ENCODE peak calls at places on chromosome 15, in six cellular contexts. One of them, this sample, is unnamed.

GRCh38 chr15:28128036-28128435 is 28.9 kb upstream of the OCA2 start:
- DNase-seq in GM23338: no peak
- DNase-seq in GM12864: no peak
- DNase-seq in mammary epithelial cell: no peak
- DNase-seq in AG04450: no peak
- DNase-seq in fibroblast of lung: no peak
- DNase-seq in this sample: no peak

GRCh38 chr15:32717290-32718081 is at the start of gene GREM1:
- DNase-seq in GM23338: peak; percentile 79
- DNase-seq in GM12864: no peak
- DNase-seq in mammary epithelial cell: no peak
- DNase-seq in AG04450: no peak
- DNase-seq in fibroblast of lung: peak; percentile 69
- DNase-seq in this sample: peak; percentile 58

GRCh38 chr15:89926158-89926557 is 13.4 kb upstream of the ARPIN start:
- DNase-seq in GM23338: no peak
- DNase-seq in GM12864: no peak
- DNase-seq in mammary epithelial cell: no peak
- DNase-seq in AG04450: no peak
- DNase-seq in fibroblast of lung: peak; percentile 5
- DNase-seq in this sample: peak; percentile 6

GRCh38 chr15:33242669-33243191 is 48.2 kb upstream of the FMN1 start:
- DNase-seq in GM23338: peak; percentile 75
- DNase-seq in GM12864: no peak
- DNase-seq in mammary epithelial cell: peak; percentile 86
- DNase-seq in AG04450: no peak
- DNase-seq in fibroblast of lung: peak; percentile 57
- DNase-seq in this sample: peak; percentile 43

GRCh38 chr15:80777137-80777536 is 2.0 kb upstream of the CEMIP start:
- DNase-seq in GM23338: no peak
- DNase-seq in GM12864: no peak
- DNase-seq in mammary epithelial cell: peak; percentile 92
- DNase-seq in AG04450: peak; percentile 36
- DNase-seq in fibroblast of lung: peak; percentile 79
- DNase-seq in this sample: peak; percentile 96

GRCh38 chr15:73924258-73924921 is 1.9 kb upstream of the LOXL1 start:
- DNase-seq in GM23338: no peak
- DNase-seq in GM12864: no peak
- DNase-seq in mammary epithelial cell: peak; percentile 64
- DNase-seq in AG04450: peak; percentile 73
- DNase-seq in fibroblast of lung: peak; percentile 87
- DNase-seq in this sample: peak; percentile 91

GRCh38 chr15:87874896-87875661 is 381.5 kb downstream of the NTRK3 start:
- DNase-seq in GM23338: peak; percentile 21
- DNase-seq in GM12864: no peak
- DNase-seq in mammary epithelial cell: no peak
- DNase-seq in AG04450: peak; percentile 26
- DNase-seq in fibroblast of lung: peak; percentile 81
- DNase-seq in this sample: peak; percentile 50

GRCh38 chr15:96346409-96346808 is 15.9 kb downstream of the NR2F2 start:
- DNase-seq in GM23338: no peak
- DNase-seq in GM12864: no peak
- DNase-seq in mammary epithelial cell: no peak
- DNase-seq in AG04450: no peak
- DNase-seq in fibroblast of lung: no peak
- DNase-seq in this sample: peak; percentile 44

GRCh38 chr15:31758126-31758525 is 272.2 kb upstream of the CHRNA7 start:
- DNase-seq in GM23338: no peak
- DNase-seq in GM12864: peak; percentile 10
- DNase-seq in mammary epithelial cell: no peak
- DNase-seq in AG04450: no peak
- DNase-seq in fibroblast of lung: no peak
- DNase-seq in this sample: peak; percentile 81

GRCh38 chr15:77702211-77702957 is 69.7 kb upstream of the LINGO1 start:
- DNase-seq in GM23338: peak; percentile 93
- DNase-seq in GM12864: no peak
- DNase-seq in mammary epithelial cell: peak; percentile 21
- DNase-seq in AG04450: no peak
- DNase-seq in fibroblast of lung: peak; percentile 28
- DNase-seq in this sample: peak; percentile 35

GRCh38 chr15:40354408-40355171 is 3.4 kb upstream of the DISP2 start:
- DNase-seq in GM23338: peak; percentile 83
- DNase-seq in GM12864: no peak
- DNase-seq in mammary epithelial cell: no peak
- DNase-seq in AG04450: no peak
- DNase-seq in fibroblast of lung: peak; percentile 44
- DNase-seq in this sample: no peak

GRCh38 chr15:72117448-72117697 is 577 bp downstream of the MYO9A start:
- DNase-seq in GM23338: peak; percentile 88
- DNase-seq in GM12864: no peak
- DNase-seq in mammary epithelial cell: peak; percentile 84
- DNase-seq in AG04450: peak; percentile 43
- DNase-seq in fibroblast of lung: peak; percentile 82
- DNase-seq in this sample: peak; percentile 84

GRCh38 chr15:40040293-40040635 is 1.3 kb upstream of the SRP14 start:
- DNase-seq in GM23338: no peak
- DNase-seq in GM12864: no peak
- DNase-seq in mammary epithelial cell: no peak
- DNase-seq in AG04450: no peak
- DNase-seq in fibroblast of lung: no peak
- DNase-seq in this sample: no peak

GRCh38 chr15:60912984-60913697 is 316.0 kb downstream of the RORA start:
- DNase-seq in GM23338: no peak
- DNase-seq in GM12864: no peak
- DNase-seq in mammary epithelial cell: peak; percentile 16
- DNase-seq in AG04450: no peak
- DNase-seq in fibroblast of lung: no peak
- DNase-seq in this sample: peak; percentile 54

GRCh38 chr15:65082303-65082958 is 5.9 kb downstream of the KBTBD13 start:
- DNase-seq in GM23338: peak; percentile 62
- DNase-seq in GM12864: no peak
- DNase-seq in mammary epithelial cell: no peak
- DNase-seq in AG04450: no peak
- DNase-seq in fibroblast of lung: no peak
- DNase-seq in this sample: no peak

GRCh38 chr15:79682851-79683288 is 213.9 kb downstream of the MTHFS start:
- DNase-seq in GM23338: no peak
- DNase-seq in GM12864: no peak
- DNase-seq in mammary epithelial cell: peak; percentile 17
- DNase-seq in AG04450: no peak
- DNase-seq in fibroblast of lung: peak; percentile 74
- DNase-seq in this sample: peak; percentile 32

GRCh38 chr15:89628301-89628700 is 27.0 kb downstream of the KIF7 start:
- DNase-seq in GM23338: no peak
- DNase-seq in GM12864: no peak
- DNase-seq in mammary epithelial cell: no peak
- DNase-seq in AG04450: no peak
- DNase-seq in fibroblast of lung: no peak
- DNase-seq in this sample: no peak

GRCh38 chr15:39623550-39623931 is 42.7 kb downstream of the THBS1 start:
- DNase-seq in GM23338: no peak
- DNase-seq in GM12864: peak; percentile 65
- DNase-seq in mammary epithelial cell: no peak
- DNase-seq in AG04450: no peak
- DNase-seq in fibroblast of lung: no peak
- DNase-seq in this sample: no peak

GRCh38 chr15:61726166-61726565 is 334.1 kb downstream of the VPS13C start:
- DNase-seq in GM23338: no peak
- DNase-seq in GM12864: no peak
- DNase-seq in mammary epithelial cell: no peak
- DNase-seq in AG04450: no peak
- DNase-seq in fibroblast of lung: no peak
- DNase-seq in this sample: no peak

GRCh38 chr15:31483924-31484368 is 157.3 kb downstream of the KLF13 start:
- DNase-seq in GM23338: peak; percentile 77
- DNase-seq in GM12864: no peak
- DNase-seq in mammary epithelial cell: no peak
- DNase-seq in AG04450: no peak
- DNase-seq in fibroblast of lung: no peak
- DNase-seq in this sample: no peak

GRCh38 chr15:30923429-30923828 is 19.7 kb downstream of the FAN1 start:
- DNase-seq in GM23338: no peak
- DNase-seq in GM12864: no peak
- DNase-seq in mammary epithelial cell: no peak
- DNase-seq in AG04450: no peak
- DNase-seq in fibroblast of lung: no peak
- DNase-seq in this sample: no peak

GRCh38 chr15:31501536-31502157 is 175.0 kb downstream of the KLF13 start:
- DNase-seq in GM23338: no peak
- DNase-seq in GM12864: no peak
- DNase-seq in mammary epithelial cell: no peak
- DNase-seq in AG04450: no peak
- DNase-seq in fibroblast of lung: no peak
- DNase-seq in this sample: no peak

GRCh38 chr15:74336061-74337005 is 31.1 kb downstream of the CYP11A1 start:
- DNase-seq in GM23338: no peak
- DNase-seq in GM12864: no peak
- DNase-seq in mammary epithelial cell: no peak
- DNase-seq in AG04450: no peak
- DNase-seq in fibroblast of lung: no peak
- DNase-seq in this sample: peak; percentile 55

GRCh38 chr15:78055923-78056713 is 21.4 kb downstream of the TBC1D2B start:
- DNase-seq in GM23338: no peak
- DNase-seq in GM12864: no peak
- DNase-seq in mammary epithelial cell: peak; percentile 30
- DNase-seq in AG04450: no peak
- DNase-seq in fibroblast of lung: no peak
- DNase-seq in this sample: peak; percentile 48

GRCh38 chr15:68794869-68795268 is 25.8 kb downstream of the ANP32A start:
- DNase-seq in GM23338: no peak
- DNase-seq in GM12864: no peak
- DNase-seq in mammary epithelial cell: no peak
- DNase-seq in AG04450: no peak
- DNase-seq in fibroblast of lung: no peak
- DNase-seq in this sample: peak; percentile 19

GRCh38 chr15:68796576-68796975 is 24.1 kb downstream of the ANP32A start:
- DNase-seq in GM23338: no peak
- DNase-seq in GM12864: no peak
- DNase-seq in mammary epithelial cell: no peak
- DNase-seq in AG04450: no peak
- DNase-seq in fibroblast of lung: no peak
- DNase-seq in this sample: no peak

GRCh38 chr15:68794307-68794706 is 26.4 kb downstream of the ANP32A start:
- DNase-seq in GM23338: no peak
- DNase-seq in GM12864: no peak
- DNase-seq in mammary epithelial cell: no peak
- DNase-seq in AG04450: no peak
- DNase-seq in fibroblast of lung: no peak
- DNase-seq in this sample: no peak

GRCh38 chr15:68793776-68794175 is 26.9 kb downstream of the ANP32A start:
- DNase-seq in GM23338: no peak
- DNase-seq in GM12864: no peak
- DNase-seq in mammary epithelial cell: no peak
- DNase-seq in AG04450: no peak
- DNase-seq in fibroblast of lung: no peak
- DNase-seq in this sample: no peak

DNA sequence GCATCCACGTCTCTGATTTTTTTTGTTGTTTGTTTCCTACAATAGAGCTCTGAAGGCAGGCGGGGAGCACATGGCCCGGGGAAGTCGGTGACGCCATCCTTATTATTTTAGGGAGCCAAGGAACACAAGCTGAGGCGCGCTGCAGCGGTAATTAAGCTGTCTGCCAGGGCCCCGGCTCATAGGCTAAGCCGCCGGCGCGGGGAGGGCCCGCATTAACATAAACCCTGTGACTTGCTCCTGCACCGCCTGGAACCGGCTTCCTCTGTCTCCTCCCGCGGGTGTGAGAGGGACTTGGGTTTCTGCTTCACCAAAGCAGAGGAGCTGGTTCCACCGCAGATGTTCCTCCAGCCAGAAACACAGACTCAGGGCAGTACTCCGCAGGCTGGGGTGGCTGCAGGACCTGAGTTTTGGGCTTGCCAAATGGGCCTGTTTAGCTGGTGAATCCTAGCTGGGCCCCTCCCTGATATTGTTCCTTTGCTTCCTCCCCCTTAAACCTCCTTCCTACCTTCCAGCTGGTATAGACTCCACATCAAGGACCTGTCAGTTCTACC is 25.3 kb downstream of the ANP32A start:
- DNase-seq in GM23338: peak; percentile 97
- DNase-seq in GM12864: no peak
- DNase-seq in mammary epithelial cell: peak; percentile 97
- DNase-seq in AG04450: no peak
- DNase-seq in fibroblast of lung: peak; percentile 84
- DNase-seq in this sample: peak; percentile 81
- H3K4me3 ChIP-seq in GM23338: peak overlapping the region; percentile 32
- H3K4me3 ChIP-seq in GM12864: peak overlapping the region; percentile 41
- H3K4me3 ChIP-seq in mammary epithelial cell: no peak overlapping the region
- H3K4me3 ChIP-seq in AG04450: no peak overlapping the region
- H3K4me3 ChIP-seq in fibroblast of lung: no peak overlapping the region
- H3K4me3 ChIP-seq in this sample: no peak overlapping the region

GRCh38 chr15:48505067-48505466 is 140.4 kb downstream of the FBN1 start:
- DNase-seq in GM23338: no peak
- DNase-seq in GM12864: no peak
- DNase-seq in mammary epithelial cell: no peak
- DNase-seq in AG04450: no peak
- DNase-seq in fibroblast of lung: no peak
- DNase-seq in this sample: no peak
- TF ChIP-seq CTCF in GM23338: no peak
- TF ChIP-seq CTCF in GM12864: no peak
- TF ChIP-seq CTCF in mammary epithelial cell: no peak
- TF ChIP-seq CTCF in AG04450: no peak
- TF ChIP-seq CTCF in fibroblast of lung: no peak
- TF ChIP-seq CTCF in this sample: no peak

GRCh38 chr15:37093480-37094410 is 6.6 kb downstream of the MEIS2 start:
- DNase-seq in GM23338: no peak
- DNase-seq in GM12864: no peak
- DNase-seq in mammary epithelial cell: peak; percentile 53
- DNase-seq in AG04450: no peak
- DNase-seq in fibroblast of lung: peak; percentile 84
- DNase-seq in this sample: peak; percentile 75
- H3K4me3 ChIP-seq in GM23338: peak overlapping the region; percentile 46
- H3K4me3 ChIP-seq in GM12864: no peak overlapping the region
- H3K4me3 ChIP-seq in mammary epithelial cell: no peak overlapping the region
- H3K4me3 ChIP-seq in AG04450: no peak overlapping the region
- H3K4me3 ChIP-seq in fibroblast of lung: no peak overlapping the region
- H3K4me3 ChIP-seq in this sample: peak overlapping the region; percentile 29

DNA sequence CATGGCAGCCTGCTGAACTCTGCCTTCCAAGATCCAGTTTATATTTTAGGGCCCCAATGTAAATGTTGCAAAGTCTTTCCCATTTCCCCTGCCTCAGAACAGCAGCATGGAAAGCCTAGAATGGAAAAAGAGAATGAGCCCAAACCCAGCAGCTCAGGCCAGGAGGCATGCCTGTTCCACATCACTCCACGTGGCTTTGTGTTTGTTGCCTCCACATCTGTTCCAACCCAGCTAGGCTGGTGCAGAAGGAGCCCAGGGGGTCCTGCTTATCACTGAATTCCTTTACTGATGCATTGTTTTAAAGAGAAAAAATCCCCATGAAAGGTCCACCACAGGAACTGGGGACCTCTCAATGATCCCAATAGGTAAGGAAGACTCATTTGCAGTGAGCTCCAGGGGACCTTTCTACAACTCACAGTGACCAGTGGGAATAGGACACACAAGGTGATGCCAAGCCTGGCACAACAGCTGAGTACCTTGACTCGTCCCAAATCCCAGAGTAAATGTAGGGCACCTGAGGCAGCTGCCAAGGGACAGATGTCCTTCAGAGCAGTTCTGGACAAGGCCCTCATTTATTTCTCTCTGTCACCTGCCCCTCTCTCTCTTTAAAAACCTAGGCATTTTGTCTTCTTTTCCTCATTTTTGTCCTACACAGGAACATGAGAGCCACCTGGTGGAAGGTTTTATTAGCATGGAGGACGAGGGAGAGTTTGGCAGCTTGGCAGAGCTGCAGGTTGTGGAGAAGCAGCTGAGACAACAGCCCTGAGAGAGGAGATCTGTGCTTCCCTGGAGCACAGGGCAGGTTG is 41.7 kb upstream of the ADAMTS17 start:
- DNase-seq in GM23338: peak; percentile 72
- DNase-seq in GM12864: no peak
- DNase-seq in mammary epithelial cell: peak; percentile 23
- DNase-seq in AG04450: no peak
- DNase-seq in fibroblast of lung: peak; percentile 20
- DNase-seq in this sample: peak; percentile 54
- TF ChIP-seq CTCF in GM23338: peak; percentile 71
- TF ChIP-seq CTCF in GM12864: peak; percentile 19
- TF ChIP-seq CTCF in mammary epithelial cell: peak; percentile 34
- TF ChIP-seq CTCF in AG04450: peak; percentile 8
- TF ChIP-seq CTCF in fibroblast of lung: no peak
- TF ChIP-seq CTCF in this sample: peak; percentile 28